ENCODE peak calls at places on chromosome 7, in seven cellular contexts. One of them, this sample, is unnamed.
A peak's percentile ranks its signal among the peaks of the same experiment; 100 is the strongest.

GRCh38 chr7:116955801-116956514 is 2.7 kb downstream of the ST7 start:
- DNase-seq in hepatocyte: no peak
- DNase-seq in WERI-Rb-1: no peak
- DNase-seq in DND-41: no peak
- DNase-seq in Panc1: no peak
- DNase-seq in bronchial epithelial cell: no peak
- DNase-seq in testis: peak; percentile 20
- DNase-seq in this sample: no peak

GRCh38 chr7:157845203-157845810 is 508.5 kb downstream of the DNAJB6 start:
- DNase-seq in testis: no peak
- DNase-seq in Panc1: peak; percentile 7
- DNase-seq in DND-41: no peak
- DNase-seq in hepatocyte: no peak
- DNase-seq in bronchial epithelial cell: no peak
- DNase-seq in WERI-Rb-1: no peak
- DNase-seq in this sample: no peak

GRCh38 chr7:53383131-53383530 is 347.7 kb downstream of the POM121L12 start:
- DNase-seq in hepatocyte: no peak
- DNase-seq in DND-41: no peak
- DNase-seq in WERI-Rb-1: no peak
- DNase-seq in bronchial epithelial cell: peak; percentile 46
- DNase-seq in testis: no peak
- DNase-seq in Panc1: peak; percentile 10
- DNase-seq in this sample: no peak

GRCh38 chr7:45196374-45196773 is 38.8 kb downstream of the RAMP3 start:
- DNase-seq in testis: no peak
- DNase-seq in bronchial epithelial cell: no peak
- DNase-seq in hepatocyte: no peak
- DNase-seq in Panc1: no peak
- DNase-seq in WERI-Rb-1: no peak
- DNase-seq in DND-41: no peak
- DNase-seq in this sample: no peak

GRCh38 chr7:47478926-47479791 is 102.8 kb downstream of the TNS3 start:
- DNase-seq in WERI-Rb-1: no peak
- DNase-seq in testis: no peak
- DNase-seq in Panc1: no peak
- DNase-seq in hepatocyte: no peak
- DNase-seq in bronchial epithelial cell: no peak
- DNase-seq in DND-41: no peak
- DNase-seq in this sample: no peak

GRCh38 chr7:51123322-51124021 is 193.1 kb downstream of the COBL start:
- DNase-seq in WERI-Rb-1: no peak
- DNase-seq in hepatocyte: no peak
- DNase-seq in testis: no peak
- DNase-seq in Panc1: peak; percentile 95
- DNase-seq in DND-41: no peak
- DNase-seq in bronchial epithelial cell: peak; percentile 99
- DNase-seq in this sample: no peak

GRCh38 chr7:134546903-134547737 is 1.8 kb upstream of the AKR1B15 start:
- DNase-seq in bronchial epithelial cell: peak; percentile 70
- DNase-seq in hepatocyte: peak; percentile 22
- DNase-seq in Panc1: peak; percentile 69
- DNase-seq in WERI-Rb-1: peak; percentile 90
- DNase-seq in testis: peak; percentile 82
- DNase-seq in DND-41: peak; percentile 53
- DNase-seq in this sample: peak; percentile 50

GRCh38 chr7:99029481-99030144 is 114.3 kb downstream of the SMURF1 start:
- DNase-seq in Panc1: no peak
- DNase-seq in WERI-Rb-1: no peak
- DNase-seq in bronchial epithelial cell: no peak
- DNase-seq in testis: no peak
- DNase-seq in DND-41: no peak
- DNase-seq in hepatocyte: no peak
- DNase-seq in this sample: no peak

GRCh38 chr7:104890216-104890615 is 123.8 kb upstream of the KMT2E start:
- DNase-seq in hepatocyte: no peak
- DNase-seq in Panc1: no peak
- DNase-seq in bronchial epithelial cell: no peak
- DNase-seq in WERI-Rb-1: no peak
- DNase-seq in DND-41: no peak
- DNase-seq in testis: no peak
- DNase-seq in this sample: no peak

GRCh38 chr7:70474639-70475234 is 657.2 kb upstream of the GALNT17 start:
- DNase-seq in hepatocyte: no peak
- DNase-seq in bronchial epithelial cell: no peak
- DNase-seq in DND-41: no peak
- DNase-seq in testis: no peak
- DNase-seq in WERI-Rb-1: no peak
- DNase-seq in Panc1: no peak
- DNase-seq in this sample: no peak

GRCh38 chr7:99733448-99733847 is 1.5 kb downstream of the CYP3A7 start:
- DNase-seq in testis: no peak
- DNase-seq in WERI-Rb-1: no peak
- DNase-seq in hepatocyte: no peak
- DNase-seq in DND-41: peak; percentile 23
- DNase-seq in Panc1: no peak
- DNase-seq in bronchial epithelial cell: no peak
- DNase-seq in this sample: peak; percentile 9

GRCh38 chr7:155293721-155294642 is 3.7 kb upstream of the INSIG1 start:
- DNase-seq in testis: no peak
- DNase-seq in DND-41: no peak
- DNase-seq in WERI-Rb-1: no peak
- DNase-seq in hepatocyte: no peak
- DNase-seq in Panc1: no peak
- DNase-seq in bronchial epithelial cell: no peak
- DNase-seq in this sample: no peak

GRCh38 chr7:131642429-131642828 is 86.0 kb upstream of the PODXL start:
- DNase-seq in testis: no peak
- DNase-seq in bronchial epithelial cell: no peak
- DNase-seq in WERI-Rb-1: no peak
- DNase-seq in DND-41: no peak
- DNase-seq in hepatocyte: no peak
- DNase-seq in Panc1: no peak
- DNase-seq in this sample: no peak

GRCh38 chr7:95199779-95200558 is 124.4 kb downstream of the PON1 start:
- DNase-seq in DND-41: no peak
- DNase-seq in hepatocyte: peak; percentile 71
- DNase-seq in Panc1: peak; percentile 52
- DNase-seq in bronchial epithelial cell: peak; percentile 40
- DNase-seq in testis: peak; percentile 69
- DNase-seq in WERI-Rb-1: peak; percentile 39
- DNase-seq in this sample: no peak

GRCh38 chr7:1666779-1667565 is 3.1 kb upstream of the ELFN1 start:
- DNase-seq in WERI-Rb-1: peak; percentile 38
- DNase-seq in hepatocyte: peak; percentile 30
- DNase-seq in DND-41: no peak
- DNase-seq in bronchial epithelial cell: no peak
- DNase-seq in testis: no peak
- DNase-seq in Panc1: no peak
- DNase-seq in this sample: no peak
- H3K27me3 ChIP-seq in WERI-Rb-1: no peaks in the 10 kb centered on the region
- H3K27me3 ChIP-seq in hepatocyte: peaks cover 83% of the 10 kb centered on the region
- H3K27me3 ChIP-seq in DND-41: peaks cover 21% of the 10 kb centered on the region
- H3K27me3 ChIP-seq in bronchial epithelial cell: peaks cover 31% of the 10 kb centered on the region
- H3K27me3 ChIP-seq in testis: no peaks in the 10 kb centered on the region
- H3K27me3 ChIP-seq in Panc1: no peaks in the 10 kb centered on the region
- H3K27me3 ChIP-seq in this sample: peaks cover 11% of the 10 kb centered on the region

DNA sequence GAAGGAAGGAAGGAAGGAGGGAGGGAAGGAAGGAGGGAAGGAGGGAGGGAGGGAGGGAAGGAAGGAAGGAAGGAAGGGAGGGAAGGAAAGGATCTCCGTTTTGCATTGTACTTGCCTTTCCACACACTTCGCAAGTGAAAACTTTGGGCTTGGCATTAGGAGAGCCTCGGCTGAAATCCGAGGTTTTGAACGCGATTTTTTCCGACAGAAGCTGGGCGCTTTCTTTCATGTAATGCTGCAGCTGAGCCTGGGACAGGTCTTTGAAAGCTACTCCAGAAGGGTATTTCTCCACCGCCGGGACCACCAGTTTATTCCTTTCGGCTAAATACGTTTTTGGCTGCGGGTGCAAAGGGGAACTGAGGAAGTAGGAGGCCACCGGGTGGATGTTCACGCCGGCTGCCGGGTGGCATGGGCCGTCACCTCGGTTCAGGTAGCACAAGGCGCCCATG is 1.0 kb downstream of the FEZF1 start:
- DNase-seq in DND-41: no peak
- DNase-seq in WERI-Rb-1: no peak
- DNase-seq in Panc1: no peak
- DNase-seq in bronchial epithelial cell: no peak
- DNase-seq in hepatocyte: no peak
- DNase-seq in testis: no peak
- DNase-seq in this sample: no peak
- H3K27me3 ChIP-seq in DND-41: no peaks in the 10 kb centered on the region
- H3K27me3 ChIP-seq in WERI-Rb-1: peaks cover 95% of the 10 kb centered on the region
- H3K27me3 ChIP-seq in Panc1: peaks cover 51% of the 10 kb centered on the region
- H3K27me3 ChIP-seq in bronchial epithelial cell: peaks cover 73% of the 10 kb centered on the region
- H3K27me3 ChIP-seq in hepatocyte: peaks cover 100% of the 10 kb centered on the region
- H3K27me3 ChIP-seq in testis: peaks cover 11% of the 10 kb centered on the region
- H3K27me3 ChIP-seq in this sample: peaks cover 1% of the 10 kb centered on the region

DNA sequence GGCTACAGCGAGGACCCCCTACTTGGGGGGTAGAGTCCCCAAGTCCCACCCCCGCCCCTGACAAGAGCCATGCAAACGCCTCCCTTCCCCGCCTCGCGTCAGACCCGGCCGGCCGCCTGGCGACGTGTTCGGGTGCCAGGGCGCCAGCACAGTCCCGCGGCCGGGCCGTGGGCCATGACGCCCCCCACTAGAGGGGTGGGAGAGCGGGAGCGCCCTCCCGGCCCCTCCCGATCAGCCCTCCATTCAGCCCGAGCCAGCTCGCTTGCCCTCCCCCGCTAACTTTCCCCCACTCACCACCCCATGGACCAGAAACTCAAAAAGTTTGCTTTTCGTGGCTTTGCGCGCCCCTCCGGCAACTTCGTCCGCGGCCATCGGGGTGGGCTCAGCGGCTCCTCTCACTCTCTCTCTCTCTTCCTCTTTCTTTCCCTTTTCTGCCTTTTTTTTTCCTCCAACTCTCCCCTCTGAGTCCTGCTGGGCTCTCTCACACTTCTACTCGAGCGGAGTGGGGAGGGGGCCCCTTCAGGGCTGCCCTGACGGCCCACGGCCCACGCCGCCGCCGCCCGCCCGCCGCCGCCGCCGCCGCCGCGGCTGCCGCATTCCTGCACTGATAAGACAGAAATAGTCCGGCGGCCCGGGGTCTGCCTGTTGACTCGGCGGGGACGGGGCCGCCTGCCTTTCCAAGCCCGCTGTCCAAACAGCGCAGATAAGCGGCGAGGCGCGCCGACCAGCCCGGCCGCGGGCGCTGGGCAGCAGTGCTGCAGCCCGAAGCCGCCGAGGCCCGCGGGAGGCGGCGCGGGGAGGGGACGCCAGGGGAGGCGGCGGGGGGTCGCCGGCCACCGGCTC is at the start of gene SMARCD3:
- DNase-seq in DND-41: peak; percentile 70
- DNase-seq in bronchial epithelial cell: no peak
- DNase-seq in Panc1: no peak
- DNase-seq in WERI-Rb-1: peak; percentile 72
- DNase-seq in testis: peak; percentile 80
- DNase-seq in hepatocyte: peak; percentile 88
- DNase-seq in this sample: peak; percentile 56
- H3K27me3 ChIP-seq in DND-41: peaks cover 89% of the 10 kb centered on the region
- H3K27me3 ChIP-seq in bronchial epithelial cell: peaks cover 8% of the 10 kb centered on the region
- H3K27me3 ChIP-seq in Panc1: no peaks in the 10 kb centered on the region
- H3K27me3 ChIP-seq in WERI-Rb-1: peaks cover 3% of the 10 kb centered on the region
- H3K27me3 ChIP-seq in testis: no peaks in the 10 kb centered on the region
- H3K27me3 ChIP-seq in hepatocyte: no peaks in the 10 kb centered on the region
- H3K27me3 ChIP-seq in this sample: no peaks in the 10 kb centered on the region

GRCh38 chr7:153887756-153888591 is 164.2 kb upstream of the DPP6 start:
- DNase-seq in Panc1: no peak
- DNase-seq in DND-41: no peak
- DNase-seq in hepatocyte: no peak
- DNase-seq in WERI-Rb-1: no peak
- DNase-seq in testis: peak; percentile 48
- DNase-seq in bronchial epithelial cell: no peak
- DNase-seq in this sample: no peak

GRCh38 chr7:153891990-153892389 is 160.2 kb upstream of the DPP6 start:
- DNase-seq in hepatocyte: no peak
- DNase-seq in testis: no peak
- DNase-seq in DND-41: no peak
- DNase-seq in bronchial epithelial cell: no peak
- DNase-seq in Panc1: no peak
- DNase-seq in WERI-Rb-1: no peak
- DNase-seq in this sample: no peak

GRCh38 chr7:153886121-153886505 is 166.1 kb upstream of the DPP6 start:
- DNase-seq in DND-41: no peak
- DNase-seq in Panc1: no peak
- DNase-seq in WERI-Rb-1: no peak
- DNase-seq in hepatocyte: no peak
- DNase-seq in testis: peak; percentile 80
- DNase-seq in bronchial epithelial cell: no peak
- DNase-seq in this sample: no peak

DNA sequence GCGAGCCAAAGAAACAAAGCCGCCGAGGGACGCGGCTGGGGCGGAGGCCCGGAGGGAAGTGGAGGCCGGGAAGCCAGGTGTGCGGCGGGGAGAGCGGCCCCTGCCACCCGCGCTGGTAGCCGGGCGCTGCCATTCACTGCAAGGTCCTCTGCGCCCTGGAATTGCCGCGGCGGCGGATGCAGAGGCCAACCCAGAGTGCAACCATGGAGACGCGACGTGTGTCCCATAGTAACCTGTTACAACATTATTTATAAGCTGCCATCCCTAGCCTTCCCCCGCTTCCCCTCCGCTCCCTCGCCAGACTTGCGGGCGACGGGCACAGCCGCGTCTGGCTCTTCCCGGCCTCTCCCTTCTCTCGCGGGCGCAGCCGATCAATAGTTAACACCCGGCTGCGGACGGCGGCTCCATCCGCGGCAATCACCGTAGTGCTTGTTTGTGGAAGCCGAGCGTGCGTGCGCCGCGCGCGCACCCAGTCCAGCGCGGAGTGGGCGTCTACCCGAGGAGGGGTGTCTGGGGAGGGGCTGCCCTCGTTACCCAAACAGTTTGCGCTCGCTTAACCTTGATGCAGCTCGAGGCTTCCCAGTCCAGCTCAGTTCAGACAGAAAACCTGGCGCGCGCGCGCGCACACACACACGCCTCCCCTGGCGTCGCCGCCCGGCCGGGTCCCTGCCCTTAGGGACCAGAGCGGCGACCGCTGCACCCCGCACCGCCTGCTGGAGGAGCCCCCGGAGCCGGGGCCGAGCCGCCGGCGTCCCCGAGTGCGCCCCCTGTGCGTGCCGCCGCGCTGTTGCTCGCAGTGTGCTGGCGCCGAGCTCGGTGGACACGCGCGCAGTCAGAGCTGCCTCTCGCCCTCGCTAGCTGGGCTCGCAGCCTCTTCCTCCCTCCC is 165.4 kb upstream of the DPP6 start:
- DNase-seq in bronchial epithelial cell: no peak
- DNase-seq in testis: peak; percentile 86
- DNase-seq in Panc1: no peak
- DNase-seq in hepatocyte: peak; percentile 19
- DNase-seq in DND-41: no peak
- DNase-seq in WERI-Rb-1: no peak
- DNase-seq in this sample: no peak
- H3K27me3 ChIP-seq in bronchial epithelial cell: peaks cover 1% of the 10 kb centered on the region
- H3K27me3 ChIP-seq in testis: no peaks in the 10 kb centered on the region
- H3K27me3 ChIP-seq in Panc1: no peaks in the 10 kb centered on the region
- H3K27me3 ChIP-seq in hepatocyte: peaks cover 54% of the 10 kb centered on the region
- H3K27me3 ChIP-seq in DND-41: no peaks in the 10 kb centered on the region
- H3K27me3 ChIP-seq in WERI-Rb-1: peaks cover 86% of the 10 kb centered on the region
- H3K27me3 ChIP-seq in this sample: no peaks in the 10 kb centered on the region

GRCh38 chr7:1223196-1224092 is 9.2 kb upstream of the UNCX start:
- DNase-seq in testis: no peak
- DNase-seq in Panc1: no peak
- DNase-seq in DND-41: no peak
- DNase-seq in bronchial epithelial cell: no peak
- DNase-seq in hepatocyte: no peak
- DNase-seq in WERI-Rb-1: peak; percentile 31
- DNase-seq in this sample: no peak
- H3K27me3 ChIP-seq in testis: no peaks in the 10 kb centered on the region
- H3K27me3 ChIP-seq in Panc1: no peaks in the 10 kb centered on the region
- H3K27me3 ChIP-seq in DND-41: no peaks in the 10 kb centered on the region
- H3K27me3 ChIP-seq in bronchial epithelial cell: peaks cover 49% of the 10 kb centered on the region
- H3K27me3 ChIP-seq in hepatocyte: peaks cover 86% of the 10 kb centered on the region
- H3K27me3 ChIP-seq in WERI-Rb-1: peaks cover 49% of the 10 kb centered on the region
- H3K27me3 ChIP-seq in this sample: peaks cover 42% of the 10 kb centered on the region